ENCODE peak calls at places on chromosomes 16 and 17, in four cellular contexts. K is neural crest cell, I is cardiac fibroblast, U is mucosa of descending colon. A is an unnamed sample.

GRCh38 chr16:85159226-85159980 is 47.1 kb upstream of the CIBAR2 start:
- DNase-seq in I (no peak), K (no peak), U (no peak), A (no peak)

GRCh38 chr16:81198635-81199034 is 39.9 kb upstream of the BCO1 start:
- DNase-seq in K (no peak), U (no peak), I (peak), A (no peak)

GRCh38 chr16:85778873-85779272 is 20.5 kb downstream of the EMC8 start:
- DNase-seq in U (no peak), I (no peak), K (no peak), A (no peak)

GRCh38 chr16:89906141-89907025 is 12.3 kb upstream of the MC1R start:
- DNase-seq in U (no peak), I (no peak), K (no peak), A (no peak)

GRCh38 chr17:70767102-70767701 is 597.9 kb downstream of the KCNJ2 start:
- DNase-seq in U (no peak), I (peak), K (peak), A (peak)

GRCh38 chr17:30332057-30332542 is 1.8 kb downstream of the TMIGD1 start:
- DNase-seq in U (no peak), I (peak), K (no peak), A (peak)

GRCh38 chr17:74176546-74177001 is 26.9 kb upstream of the RPL38 start:
- DNase-seq in K (peak), I (peak), U (peak), A (peak)

GRCh38 chr16:15952265-15952711 is 2.9 kb downstream of the ABCC1 start:
- DNase-seq in U (no peak), I (no peak), K (no peak), A (no peak)

GRCh38 chr17:74024871-74025531 is 178.5 kb upstream of the RPL38 start:
- DNase-seq in I (no peak), K (peak), U (no peak), A (no peak)

GRCh38 chr17:34393401-34393800 is 30.4 kb upstream of the CCL1 start:
- DNase-seq in K (no peak), U (no peak), I (no peak), A (no peak)

GRCh38 chr16:88888778-88889387 is 22.4 kb upstream of the PABPN1L start:
- DNase-seq in I (no peak), U (no peak), K (no peak), A (no peak)

GRCh38 chr17:80968602-80969029 is 23.0 kb upstream of the CHMP6 start:
- DNase-seq in K (no peak), U (peak), I (peak), A (no peak)

GRCh38 chr16:66639091-66639885 is 34.8 kb downstream of the CMTM3 start:
- DNase-seq in K (no peak), I (peak), U (no peak), A (peak)

GRCh38 chr16:86092586-86093480 is 193.9 kb downstream of the IRF8 start:
- DNase-seq in U (no peak), K (no peak), I (no peak), A (no peak)

GRCh38 chr17:28285965-28286364 is 33.0 kb upstream of the TMEM97 start:
- DNase-seq in I (no peak), K (no peak), U (no peak), A (no peak)

GRCh38 chr16:65727534-65728137 is 605.8 kb upstream of the CDH11 start:
- DNase-seq in K (no peak), I (no peak), U (no peak), A (no peak)

GRCh38 chr17:77884019-77884418 is 74.5 kb upstream of the TNRC6C start:
- DNase-seq in U (no peak), K (peak), I (no peak), A (no peak)

GRCh38 chr17:73305845-73306836 is 5.7 kb downstream of the CDC42EP4 start:
- DNase-seq in K (no peak), U (no peak), I (no peak), A (peak)

GRCh38 chr17:3916013-3916696 is at the start of gene P2RX1:
- DNase-seq in K (no peak), I (no peak), U (peak), A (no peak)

DNA sequence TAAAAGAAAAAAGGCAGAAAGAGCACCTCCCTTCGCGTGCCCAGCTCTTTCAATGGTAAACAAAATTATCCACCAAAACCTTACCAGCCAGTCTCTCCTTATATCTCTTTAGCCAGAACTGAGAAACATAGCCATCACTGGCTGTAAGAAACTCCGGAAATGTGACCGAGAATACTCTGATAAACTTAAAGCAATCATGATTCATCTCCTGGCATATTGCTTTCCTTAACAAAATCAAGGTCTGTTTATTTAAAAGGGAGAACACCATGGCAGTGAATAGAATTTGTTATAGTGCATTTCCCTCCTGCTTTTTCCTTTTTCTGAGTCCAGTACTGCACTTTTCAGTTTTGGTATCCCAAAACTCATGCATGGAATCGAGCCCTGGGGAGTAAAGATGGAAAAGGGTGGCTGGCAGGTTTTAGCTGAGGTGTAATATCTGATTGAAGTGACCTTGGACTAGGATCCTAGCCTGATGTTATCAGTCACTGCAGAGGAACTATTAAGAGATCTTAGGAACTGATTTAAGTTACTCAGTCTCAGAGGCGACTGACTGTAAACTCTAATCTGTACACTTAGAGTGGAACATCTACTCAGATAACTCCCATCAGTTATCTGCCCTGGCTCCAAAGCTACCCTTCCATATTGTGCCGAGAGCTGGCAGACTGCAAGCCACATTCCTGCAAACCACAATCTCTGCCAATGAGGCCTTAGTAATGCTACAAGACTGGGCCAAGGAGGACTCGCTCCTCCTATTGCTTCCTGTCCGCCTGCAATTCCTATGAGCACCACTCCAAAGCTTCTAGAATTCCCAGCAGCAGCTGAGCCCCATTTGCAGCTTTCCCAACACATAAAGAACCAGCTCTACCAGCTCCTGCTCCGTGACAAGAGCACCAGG is 7.4 kb upstream of the COX10 start:
- DNase-seq in I (peak), K (no peak), U (no peak), A (peak)
- TF ChIP-seq CTCF in I (peak), K (no peak), U (no peak), A (no peak)

GRCh38 chr17:82384051-82384729 is 12.6 kb downstream of the UTS2R start:
- DNase-seq in U (no peak), K (no peak), I (no peak), A (no peak)
- TF ChIP-seq CTCF in U (no peak), K (no peak), I (no peak), A (no peak)

DNA sequence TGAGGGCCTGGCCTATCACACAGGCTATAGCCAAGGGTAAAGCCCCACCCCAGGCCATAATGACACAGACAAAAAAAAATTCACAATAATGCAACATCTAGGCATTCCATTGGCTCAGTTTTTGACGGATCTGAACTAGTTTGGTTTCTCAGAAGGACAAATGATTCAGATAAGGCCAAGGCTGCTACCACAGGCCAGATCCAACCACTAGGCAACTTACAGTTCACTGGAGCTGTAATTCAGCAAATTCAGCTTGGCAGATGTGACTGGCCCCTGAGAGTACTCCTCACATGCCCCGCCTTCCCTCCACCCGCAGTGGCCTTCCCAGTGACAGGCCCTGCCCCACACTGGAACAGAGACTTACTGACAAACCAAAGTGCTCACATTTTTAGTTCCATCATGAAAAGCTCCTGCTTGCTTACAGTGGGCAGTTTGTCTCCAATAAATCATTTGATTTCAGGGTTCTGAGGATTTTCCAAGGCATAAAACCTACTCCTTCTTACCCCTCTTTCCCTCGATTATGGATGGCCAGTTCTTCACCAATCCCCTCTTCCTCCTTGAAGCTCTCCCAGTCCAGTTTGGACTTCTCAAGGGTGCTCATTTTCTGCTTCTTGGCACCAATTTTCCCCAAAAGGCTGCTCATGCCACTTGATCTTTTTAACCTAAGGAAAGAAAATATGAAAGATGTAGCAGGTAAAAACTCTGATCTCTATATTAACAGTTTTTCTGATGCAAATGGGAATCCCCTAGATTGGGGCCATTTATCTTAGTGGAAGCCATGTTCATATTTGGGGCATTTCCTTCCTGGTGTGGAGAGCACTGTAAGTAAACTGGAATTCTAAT is 53.3 kb upstream of the BCAR1 start:
- DNase-seq in I (peak), U (peak), K (no peak), A (peak)
- TF ChIP-seq CTCF in I (no peak), U (no peak), K (no peak), A (no peak)

DNA sequence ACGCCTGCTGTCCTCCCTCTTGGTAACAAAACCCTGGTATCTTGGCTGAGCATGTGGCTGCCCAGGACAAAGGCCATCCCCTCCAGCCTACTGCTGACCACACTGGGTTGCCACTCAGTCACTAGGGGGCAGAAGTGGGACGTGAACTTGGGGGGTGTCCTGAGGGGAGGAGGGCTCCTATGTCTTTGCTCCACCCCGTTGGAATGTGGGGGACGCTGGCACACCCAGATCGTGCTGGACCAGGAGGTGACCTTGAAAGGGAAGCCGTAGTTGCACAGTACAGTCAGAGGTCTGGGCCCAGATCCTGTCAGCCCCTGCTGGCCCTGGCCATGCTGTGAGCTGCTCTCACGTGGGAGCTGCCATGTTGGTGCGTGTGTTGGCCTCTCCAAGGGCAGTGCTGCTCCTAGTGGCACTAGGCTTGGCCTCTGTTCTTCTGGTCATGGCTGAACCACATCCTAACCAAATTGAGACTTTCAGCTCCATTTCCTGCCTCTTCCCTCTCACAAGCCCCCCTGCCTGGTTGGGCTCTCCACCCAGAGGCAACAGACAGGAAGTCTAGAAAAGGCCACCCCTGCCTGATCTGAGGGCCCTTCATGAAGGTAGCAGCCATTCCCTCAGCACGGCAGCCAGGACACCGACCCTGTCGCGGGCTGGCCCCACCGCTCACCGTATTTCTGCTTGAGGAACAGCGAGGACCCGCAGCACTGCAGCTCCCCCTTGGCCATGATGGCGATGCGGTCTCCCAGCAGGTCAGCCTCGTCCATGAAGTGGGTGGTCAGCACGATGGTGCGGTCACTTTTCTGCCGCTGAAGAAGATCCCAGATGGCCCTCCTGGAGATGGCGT is 29.0 kb upstream of the RNPS1 start:
- DNase-seq in K (peak), U (peak), I (peak), A (peak)
- TF ChIP-seq CTCF in K (peak), U (no peak), I (peak), A (peak)

GRCh38 chr17:55577687-55578086 is 66.4 kb upstream of the SMIM36 start:
- DNase-seq in K (no peak), I (no peak), U (peak), A (no peak)
- TF ChIP-seq CTCF in K (no peak), I (no peak), U (no peak), A (no peak)

GRCh38 chr17:41486809-41487530 is 2.7 kb downstream of the KRT36 start:
- DNase-seq in K (peak), U (peak), I (peak), A (no peak)
- TF ChIP-seq CTCF in K (peak), U (peak), I (peak), A (peak)